ENCODE peak calls at places on chromosomes 13 and 19, in four cellular contexts. O is spleen; T is effector memory CD4-positive, alpha-beta T cell; Y is fibroblast of lung. D is an unnamed sample. For H3K4me1, the result is how much of the 10 kb centered on the place peaks cover.

GRCh38 chr13:36965767-36966166 is 33.4 kb downstream of the ALG5 start:
- DNase-seq in O (no peak), T (no peak), Y (peak), D (no peak)

GRCh38 chr13:26022538-26023292 is 29.1 kb downstream of the SHISA2 start:
- DNase-seq in O (no peak), T (no peak), Y (peak), D (peak)

GRCh38 chr19:38421856-38422255 is 4.2 kb downstream of the RASGRP4 start:
- DNase-seq in O (no peak), T (no peak), Y (no peak), D (no peak)

GRCh38 chr13:31747966-31748365 is 8.6 kb downstream of the RXFP2 start:
- DNase-seq in O (no peak), T (no peak), Y (no peak), D (no peak)

GRCh38 chr13:39123578-39123977 is 85.3 kb downstream of the NHLRC3 start:
- DNase-seq in O (no peak), T (no peak), Y (no peak), D (no peak)

GRCh38 chr19:38057954-38058690 is 151.1 kb downstream of the SIPA1L3 start:
- DNase-seq in O (no peak), T (no peak), Y (no peak), D (peak)

GRCh38 chr19:4897146-4897545 is 5.5 kb downstream of the ARRDC5 start:
- DNase-seq in O (no peak), T (no peak), Y (no peak), D (no peak)

GRCh38 chr13:33193428-33193974 is 92.1 kb downstream of the STARD13 start:
- DNase-seq in O (no peak), T (no peak), Y (peak), D (no peak)

GRCh38 chr13:39822437-39822836 is 167.0 kb downstream of the COG6 start:
- DNase-seq in O (no peak), T (no peak), Y (peak), D (no peak)

GRCh38 chr13:89363144-89363543 is 1692.0 kb downstream of the SLITRK5 start:
- DNase-seq in O (no peak), T (no peak), Y (no peak), D (no peak)

GRCh38 chr19:5932593-5933262 is 18.7 kb downstream of the CAPS start:
- DNase-seq in O (no peak), T (no peak), Y (no peak), D (no peak)

GRCh38 chr13:59452189-59452588 is 711.5 kb downstream of the DIAPH3 start:
- DNase-seq in O (no peak), T (no peak), Y (no peak), D (no peak)

GRCh38 chr19:34661357-34661756 is 15.6 kb downstream of the SCGB2B2 start:
- DNase-seq in O (no peak), T (no peak), Y (no peak), D (no peak)

GRCh38 chr19:42295342-42295741 is 6.6 kb upstream of the PRR19 start:
- DNase-seq in O (no peak), T (no peak), Y (no peak), D (no peak)

GRCh38 chr13:27921421-27921960 is 1.7 kb downstream of the PDX1 start:
- DNase-seq in O (no peak), T (no peak), Y (no peak), D (no peak)

GRCh38 chr19:38277969-38278680 is 13.8 kb downstream of the SPINT2 start:
- DNase-seq in O (no peak), T (no peak), Y (peak), D (no peak)

GRCh38 chr13:45807520-45808099 is 43.9 kb downstream of the SIAH3 start:
- DNase-seq in O (no peak), T (no peak), Y (peak), D (no peak)

GRCh38 chr13:63206431-63206830 is 1790.8 kb upstream of the PCDH20 start:
- DNase-seq in O (no peak), T (no peak), Y (peak), D (no peak)
- H3K4me1 ChIP-seq in O (under half), T (under half), Y (under half), D (under half)

GRCh38 chr13:94325148-94325528 is 154.3 kb downstream of the DCT start:
- DNase-seq in O (no peak), T (no peak), Y (no peak), D (no peak)
- H3K4me1 ChIP-seq in O (half or more), T (half or more), Y (under half), D (under half)

GRCh38 chr19:44955500-44956439 is 590 bp downstream of the CLPTM1 start:
- DNase-seq in O (no peak), T (no peak), Y (peak), D (no peak)
- H3K4me1 ChIP-seq in O (half or more), T (under half), Y (under half), D (under half)

DNA sequence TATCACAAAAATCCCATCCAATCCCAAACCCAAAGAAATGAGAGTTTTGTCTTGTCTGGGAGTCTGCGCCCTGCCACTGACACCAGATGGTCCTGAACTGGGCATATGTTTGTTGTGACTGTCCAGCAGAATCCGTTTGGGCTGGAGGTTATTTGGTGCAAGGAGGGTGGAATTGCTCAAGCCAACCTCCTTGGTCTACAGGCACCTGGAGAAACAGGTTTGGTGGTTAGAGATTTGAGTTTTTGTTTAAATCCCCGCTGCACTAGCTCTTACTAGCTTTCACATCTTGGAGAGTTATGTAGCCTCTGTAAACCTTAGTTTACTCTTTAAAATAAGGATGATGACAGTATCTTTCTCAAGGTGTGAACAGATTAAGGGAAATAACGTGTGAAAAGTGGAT is 101.7 kb downstream of the SLC7A1 start:
- DNase-seq in O (no peak), T (no peak), Y (no peak), D (peak)
- H3K4me1 ChIP-seq in O (under half), T (under half), Y (under half), D (under half)

GRCh38 chr13:109784590-109785140 is 1.7 kb downstream of the IRS2 start:
- DNase-seq in O (peak), T (peak), Y (peak), D (peak)
- H3K4me1 ChIP-seq in O (under half), T (under half), Y (under half), D (under half)

GRCh38 chr13:112795277-112795676 is 105.4 kb downstream of the ATP11A start:
- DNase-seq in O (no peak), T (no peak), Y (no peak), D (no peak)
- H3K4me1 ChIP-seq in O (under half), T (under half), Y (under half), D (under half)

GRCh38 chr19:11378319-11379189 is 4.1 kb downstream of the SWSAP1 start:
- DNase-seq in O (peak), T (no peak), Y (peak), D (no peak)
- H3K4me1 ChIP-seq in O (half or more), T (under half), Y (under half), D (half or more)